ENCODE peak calls at places on chromosomes 11 and 22, in six cellular contexts. H is CD4-positive, alpha-beta T cell; T is progenitor cell of endocrine pancreas; E is astrocyte of the spinal cord; C is OCI-LY7; G is suprapubic skin. M is an unnamed sample.
A peak's percentile ranks its signal among the peaks of the same experiment; 100 is the strongest.

GRCh38 chr22:49091451-49091850 is 736.2 kb downstream of the BRD1 start:
- DNase-seq in E (no peak), G (peak; percentile 30), C (no peak), H (no peak), T (no peak), M (no peak)

GRCh38 chr22:32206774-32207758 is 2.2 kb upstream of the RFPL2 start:
- DNase-seq in G (no peak), T (no peak), C (peak; percentile 42), H (no peak), E (peak; percentile 7), M (peak; percentile 20)

GRCh38 chr22:22021160-22021750 is 38.7 kb upstream of the TOP3B start:
- DNase-seq in C (no peak), E (no peak), H (no peak), G (no peak), T (no peak), M (no peak)

GRCh38 chr11:10975287-10975721 is 117.5 kb upstream of the ZBED5 start:
- DNase-seq in E (no peak), T (no peak), H (no peak), G (no peak), C (no peak), M (no peak)

GRCh38 chr22:23192133-23192532 is 11.8 kb downstream of the BCR start:
- DNase-seq in H (no peak), G (no peak), C (no peak), T (no peak), E (no peak), M (no peak)

GRCh38 chr11:118000067-118000849 is 14.1 kb downstream of the IL10RA start:
- DNase-seq in E (no peak), T (no peak), G (no peak), C (no peak), H (no peak), M (no peak)

GRCh38 chr11:112977620-112978212 is 16.5 kb downstream of the NCAM1 start:
- DNase-seq in T (no peak), G (no peak), E (peak; percentile 47), C (no peak), H (no peak), M (peak; percentile 56)

GRCh38 chr11:18523079-18523478 is 3.7 kb downstream of the TSG101 start:
- DNase-seq in T (no peak), G (no peak), H (no peak), E (no peak), C (no peak), M (no peak)

GRCh38 chr11:121576531-121576930 is 123.8 kb upstream of the SORL1-AS1 start:
- DNase-seq in C (no peak), G (peak; percentile 76), H (no peak), E (no peak), T (no peak), M (no peak)

GRCh38 chr11:27698872-27699241 is 1.4 kb downstream of the BDNF start:
- DNase-seq in E (peak; percentile 94), T (peak; percentile 84), H (peak; percentile 21), G (peak; percentile 72), C (peak; percentile 60), M (peak; percentile 94)

GRCh38 chr11:61701298-61701993 is 21.3 kb downstream of the DAGLA start:
- DNase-seq in H (no peak), T (no peak), G (no peak), E (no peak), C (peak; percentile 27), M (no peak)

GRCh38 chr22:43654271-43654670 is 157.8 kb downstream of the EFCAB6 start:
- DNase-seq in C (no peak), T (no peak), G (no peak), H (no peak), E (no peak), M (no peak)

GRCh38 chr11:33620423-33621120 is 80.1 kb downstream of the C11orf91 start:
- DNase-seq in E (peak; percentile 84), H (no peak), T (no peak), C (no peak), G (no peak), M (peak; percentile 54)

GRCh38 chr22:46502776-46503175 is 34.6 kb downstream of the CELSR1 start:
- DNase-seq in T (no peak), E (no peak), H (no peak), G (no peak), C (no peak), M (no peak)

GRCh38 chr11:121421149-121421906 is 30.8 kb upstream of the SORL1 start:
- DNase-seq in T (no peak), E (no peak), G (no peak), C (no peak), H (no peak), M (no peak)

GRCh38 chr22:23522642-23523251 is 57.3 kb downstream of the IGLL1 start:
- DNase-seq in T (no peak), G (no peak), H (no peak), E (peak; percentile 18), C (no peak), M (peak; percentile 11)

GRCh38 chr11:116870054-116870453 is 32.6 kb upstream of the APOA1 start:
- DNase-seq in H (no peak), E (no peak), T (no peak), G (no peak), C (no peak), M (no peak)
- TF ChIP-seq CTCF in H (no peak), E (no peak), T (no peak), G (no peak), C (no peak), M (no peak)

DNA sequence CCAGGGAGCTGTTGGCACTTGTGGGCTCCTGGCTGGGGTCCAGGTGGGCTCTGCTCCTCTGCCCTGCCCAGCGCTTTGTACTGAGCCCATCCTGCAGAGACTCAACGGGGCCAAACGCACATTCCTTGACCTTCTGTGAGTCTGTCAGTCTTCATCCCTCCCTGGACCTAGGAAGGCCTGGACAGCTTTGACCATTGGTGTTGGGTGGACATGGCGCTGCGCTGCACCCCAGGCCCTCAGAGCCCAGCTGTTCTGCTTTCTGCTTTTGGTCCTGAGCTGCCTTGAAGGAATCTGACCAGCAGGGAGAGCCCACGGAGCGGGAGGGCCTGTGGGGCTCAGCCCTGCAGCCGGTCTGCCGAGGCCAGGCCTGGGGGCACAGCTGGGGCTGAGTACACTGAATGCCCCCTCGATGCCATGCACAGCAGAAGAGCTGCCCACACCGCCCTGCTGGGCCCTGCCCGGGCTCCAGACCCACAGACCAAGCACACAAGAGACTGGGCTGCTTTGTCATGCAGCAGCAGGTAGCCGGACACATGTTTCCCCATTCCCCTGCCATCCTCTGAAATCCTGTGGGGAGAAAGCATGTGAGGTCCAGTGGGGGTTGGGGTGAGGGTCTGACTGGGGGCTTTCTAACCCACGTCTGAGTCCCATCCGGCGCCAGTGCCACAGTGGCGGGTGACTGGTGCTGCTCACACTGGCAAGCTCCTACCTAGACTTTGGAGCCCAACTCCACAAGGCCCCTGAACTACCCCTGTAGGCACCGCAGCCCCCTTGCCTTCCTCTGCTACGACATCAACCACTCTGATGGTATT is 24.1 kb upstream of the CCDC188 start:
- DNase-seq in C (no peak), E (no peak), H (no peak), G (no peak), T (no peak), M (peak; percentile 31)
- TF ChIP-seq CTCF in C (no peak), E (peak; percentile 56), H (no peak), G (no peak), T (peak; percentile 40), M (peak; percentile 55)

GRCh38 chr11:124591430-124591829 is 19.8 kb upstream of the PANX3 start:
- DNase-seq in G (no peak), H (no peak), C (no peak), T (no peak), E (no peak), M (no peak)

GRCh38 chr11:124597661-124598060 is 13.6 kb upstream of the PANX3 start:
- DNase-seq in H (no peak), C (no peak), E (no peak), T (no peak), G (no peak), M (no peak)

GRCh38 chr11:124592627-124593026 is 18.6 kb upstream of the PANX3 start:
- DNase-seq in H (no peak), G (no peak), T (no peak), E (no peak), C (no peak), M (no peak)

GRCh38 chr11:124600924-124601323 is 10.3 kb upstream of the PANX3 start:
- DNase-seq in C (no peak), T (no peak), G (no peak), E (no peak), H (no peak), M (no peak)

DNA sequence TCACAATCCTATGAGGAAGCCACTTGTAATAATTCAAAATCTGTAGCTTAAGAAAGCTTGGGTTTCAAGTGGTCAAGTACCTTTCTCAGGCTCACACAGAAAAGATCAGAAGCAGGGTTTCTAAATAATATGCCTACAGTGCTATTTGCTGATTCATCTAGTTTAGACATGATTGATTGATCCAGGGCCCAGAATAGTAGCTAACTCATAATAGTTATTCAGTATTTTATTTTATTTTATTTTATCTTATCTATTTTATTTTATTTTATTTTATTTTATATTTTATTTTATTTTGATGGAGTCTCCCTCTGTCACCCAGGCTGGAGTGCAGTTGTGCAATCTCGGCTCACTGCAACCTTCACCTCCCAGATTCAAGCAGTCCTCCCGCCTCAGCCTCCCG is 15.9 kb upstream of the PANX3 start:
- DNase-seq in C (no peak), T (no peak), E (no peak), H (no peak), G (no peak), M (no peak)
- TF ChIP-seq CTCF in C (no peak), T (no peak), E (no peak), H (no peak), G (no peak), M (no peak)

GRCh38 chr22:30219049-30219448 is 27.5 kb downstream of the LIF start:
- DNase-seq in T (no peak), E (no peak), C (no peak), H (no peak), G (no peak), M (no peak)
- TF ChIP-seq CTCF in T (peak; percentile 38), E (peak; percentile 25), C (no peak), H (no peak), G (no peak), M (no peak)

GRCh38 chr22:38202437-38203089 is 769 bp downstream of the MAFF start:
- DNase-seq in C (peak; percentile 67), H (peak; percentile 33), E (peak; percentile 90), T (peak; percentile 50), G (peak; percentile 95), M (peak; percentile 96)
- TF ChIP-seq CTCF in C (peak; percentile 41), H (no peak), E (no peak), T (peak; percentile 23), G (no peak), M (no peak)

DNA sequence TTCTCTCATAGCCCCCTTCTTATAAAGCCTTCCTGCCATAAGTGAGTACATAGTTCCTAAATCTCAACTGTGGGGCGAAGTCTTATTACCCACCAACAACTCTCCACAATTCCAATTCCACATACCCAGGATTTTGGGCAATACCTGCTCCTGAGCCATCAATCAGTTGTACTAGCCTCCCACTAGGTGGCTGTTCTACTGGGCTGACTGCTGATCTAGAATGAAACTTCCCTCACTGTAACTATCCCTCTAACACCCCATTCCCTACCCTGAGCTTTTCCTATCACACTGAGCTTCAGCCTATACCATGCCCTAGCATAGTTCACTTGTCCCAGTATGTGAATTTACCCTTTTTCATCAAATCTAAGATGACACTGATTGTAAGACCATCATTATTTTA is 52.5 kb downstream of the RRAS2 start:
- DNase-seq in E (no peak), T (no peak), G (no peak), H (no peak), C (no peak), M (no peak)
- TF ChIP-seq CTCF in E (no peak), T (no peak), G (no peak), H (no peak), C (no peak), M (peak; percentile 3)

M was measured in cardiac fibroblast.